ENCODE peak calls at places on chromosome X, in eight cellular contexts. Y, H, S, C, I, N, K and O are unnamed samples. For H3K4me1, the result is how much of the 10 kb centered on the place peaks cover.

GRCh38 chrX:68985135-68985725 is 156.4 kb downstream of the EFNB1 start:
- DNase-seq in Y (no peak), H (no peak), S (no peak), C (no peak), I (no peak), N (no peak), K (no peak), O (no peak)

GRCh38 chrX:138886769-138887168 is 175.3 kb upstream of the FGF13 start:
- DNase-seq in Y (no peak), H (no peak), S (peak), C (no peak), I (no peak), N (no peak), K (no peak), O (no peak)

GRCh38 chrX:33178218-33178617 is 33.1 kb downstream of the DMD start:
- DNase-seq in Y (no peak), H (no peak), S (no peak), C (no peak), I (no peak), N (no peak), K (no peak), O (no peak)

GRCh38 chrX:121853762-121854613 is 806.6 kb downstream of the GLUD2 start:
- DNase-seq in Y (no peak), H (no peak), S (no peak), C (peak), I (no peak), N (no peak), K (peak), O (no peak)

GRCh38 chrX:45505214-45505613 is 304.5 kb upstream of the DIPK2B start:
- DNase-seq in Y (no peak), H (no peak), S (peak), C (no peak), I (peak), N (no peak), K (no peak), O (no peak)

GRCh38 chrX:72306085-72306801 is 529 bp upstream of the CITED1 start:
- DNase-seq in Y (no peak), H (no peak), S (peak), C (no peak), I (no peak), N (peak), K (peak), O (no peak)

GRCh38 chrX:130393451-130394074 is 8.1 kb upstream of the GPR119 start:
- DNase-seq in Y (peak), H (no peak), S (peak), C (no peak), I (peak), N (peak), K (peak), O (no peak)

GRCh38 chrX:148940411-148940996 is 440.1 kb downstream of the AFF2 start:
- DNase-seq in Y (no peak), H (no peak), S (no peak), C (no peak), I (peak), N (no peak), K (no peak), O (no peak)

GRCh38 chrX:47093248-47093647 is 15.0 kb downstream of the RGN start:
- DNase-seq in Y (no peak), H (no peak), S (peak), C (no peak), I (peak), N (no peak), K (no peak), O (no peak)

DNA sequence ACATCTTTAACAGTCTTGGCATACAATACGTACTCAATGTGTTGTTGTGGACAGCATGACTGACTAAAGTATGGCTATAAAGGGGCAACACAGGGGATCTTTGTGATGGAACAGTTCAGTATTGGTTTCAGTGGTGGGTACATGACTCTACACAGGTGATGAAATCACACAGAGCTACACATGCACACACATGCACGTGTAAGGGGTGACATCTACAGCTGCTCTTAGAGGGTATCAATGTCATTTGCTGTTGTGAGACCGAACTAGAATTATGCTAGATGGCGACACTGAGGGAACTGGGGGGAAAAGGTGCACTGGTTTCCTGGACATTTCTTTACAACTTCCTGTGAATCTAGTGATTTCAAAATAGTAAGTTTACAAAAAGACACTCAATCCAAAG is 22.1 kb downstream of the GAB3 start:
- DNase-seq in Y (no peak), H (no peak), S (no peak), C (no peak), I (no peak), N (no peak), K (no peak), O (no peak)
- H3K4me3 ChIP-seq in Y (no peak), H (no peak), S (no peak), C (no peak), I (no peak), N (no peak), K (no peak), O (no peak)

DNA sequence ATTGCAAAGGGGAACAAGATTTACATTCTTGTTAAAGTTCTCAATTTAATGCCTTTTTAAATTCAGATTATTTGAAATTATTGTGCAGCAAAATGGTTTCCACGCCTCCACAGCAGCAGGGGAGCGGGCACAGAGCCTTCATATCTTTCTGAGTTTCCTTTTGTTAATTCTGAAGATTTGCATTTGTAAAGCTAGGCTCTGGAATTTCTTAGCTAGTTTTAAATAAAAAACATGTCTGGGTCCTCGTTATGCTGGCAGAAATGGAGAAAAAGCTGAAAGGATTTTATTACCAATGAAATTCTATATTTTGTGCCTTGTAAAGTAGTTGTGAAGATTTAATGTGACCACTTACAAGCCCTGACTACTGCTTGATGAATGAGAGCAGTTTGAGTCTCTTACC is 40.8 kb upstream of the MAGED1 start:
- DNase-seq in Y (no peak), H (no peak), S (no peak), C (no peak), I (no peak), N (no peak), K (no peak), O (no peak)
- H3K4me1 ChIP-seq in Y (under half), H (under half), S (under half), C (under half), I (under half), N (under half), K (under half), O (under half)

GRCh38 chrX:71148278-71148663 is 3.6 kb downstream of the NLGN3 start:
- DNase-seq in Y (no peak), H (no peak), S (no peak), C (no peak), I (no peak), N (no peak), K (no peak), O (no peak)
- H3K27ac ChIP-seq in Y (no peak), H (no peak), S (no peak), C (no peak), I (no peak), N (no peak), K (no peak), O (no peak)

DNA sequence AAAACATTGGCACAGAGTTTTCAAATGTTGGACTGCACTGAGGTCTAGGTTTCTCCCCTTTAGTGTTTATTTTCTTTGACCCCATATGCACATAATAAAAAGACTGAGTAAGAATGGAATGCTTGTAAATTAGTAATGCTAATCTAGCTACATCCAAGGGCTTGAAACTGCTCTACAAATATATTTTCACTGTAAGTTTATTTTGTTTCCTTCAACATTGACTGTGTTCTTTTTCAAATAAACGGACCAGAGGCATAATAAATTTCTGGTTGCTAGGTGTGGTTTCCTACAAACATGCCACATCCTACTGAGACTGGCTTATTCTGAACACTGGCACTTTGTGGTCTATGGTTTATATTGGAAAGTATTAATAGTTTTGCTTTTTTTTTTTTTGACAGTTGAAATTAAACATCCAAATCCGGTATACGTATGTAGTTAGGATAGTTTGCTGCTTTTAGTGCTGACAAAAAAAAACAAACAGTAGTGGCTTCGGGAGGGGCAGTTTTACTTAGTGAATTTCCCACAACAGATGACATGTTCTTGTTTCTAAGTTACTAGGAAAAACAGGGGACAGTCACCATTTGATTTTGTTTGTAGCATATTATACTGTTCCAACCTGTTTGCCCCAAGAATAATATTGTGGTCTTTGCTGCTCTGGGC is 13.2 kb downstream of the CA5B start:
- DNase-seq in Y (no peak), H (no peak), S (peak), C (no peak), I (no peak), N (no peak), K (no peak), O (no peak)
- H3K4me3 ChIP-seq in Y (no peak), H (no peak), S (peak), C (no peak), I (no peak), N (no peak), K (no peak), O (no peak)

GRCh38 chrX:8755813-8756212 is 23.9 kb upstream of the ANOS1 start:
- DNase-seq in Y (no peak), H (no peak), S (no peak), C (no peak), I (no peak), N (no peak), K (no peak), O (no peak)
- H3K4me1 ChIP-seq in Y (under half), H (under half), S (under half), C (under half), I (under half), N (under half), K (under half), O (under half)

GRCh38 chrX:40298569-40298968 is 200.8 kb upstream of the BCOR start:
- DNase-seq in Y (no peak), H (no peak), S (no peak), C (no peak), I (peak), N (peak), K (no peak), O (no peak)
- H3K27ac ChIP-seq in Y (no peak), H (peak), S (no peak), C (no peak), I (peak), N (no peak), K (no peak), O (no peak)

GRCh38 chrX:12979011-12979629 is 4.2 kb downstream of the TMSB4X start:
- DNase-seq in Y (no peak), H (no peak), S (peak), C (no peak), I (no peak), N (no peak), K (no peak), O (no peak)

GRCh38 chrX:12979630-12980015 is 4.7 kb downstream of the TMSB4X start:
- DNase-seq in Y (no peak), H (no peak), S (peak), C (no peak), I (no peak), N (no peak), K (no peak), O (no peak)

GRCh38 chrX:12978205-12979010 is 3.5 kb downstream of the TMSB4X start:
- DNase-seq in Y (peak), H (peak), S (peak), C (peak), I (peak), N (peak), K (peak), O (peak)

GRCh38 chrX:12975999-12976558 is 1.2 kb downstream of the TMSB4X start:
- DNase-seq in Y (peak), H (peak), S (peak), C (peak), I (peak), N (peak), K (peak), O (peak)

DNA sequence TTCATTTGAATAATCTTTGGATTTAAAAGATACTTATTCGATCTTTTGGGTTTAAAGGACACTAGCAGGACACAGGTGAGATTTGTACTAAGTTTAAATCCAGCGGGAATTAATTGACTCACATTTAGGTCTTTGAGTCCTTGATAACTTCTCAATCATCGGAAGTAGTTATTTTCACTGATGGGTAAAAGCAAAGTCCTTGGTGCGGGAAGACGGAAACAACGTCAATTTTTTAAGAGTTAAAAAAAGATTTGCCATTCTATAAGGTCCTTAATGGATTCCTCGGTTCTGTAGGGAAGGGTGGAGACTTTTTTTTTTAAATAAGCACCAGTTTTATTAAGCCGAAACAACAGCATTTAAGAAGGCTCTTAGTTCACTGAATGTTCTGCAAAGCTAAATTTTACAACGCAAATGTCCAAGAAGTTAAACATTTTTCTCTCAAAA is 2.9 kb downstream of the TMSB4X start:
- DNase-seq in Y (no peak), H (no peak), S (peak), C (no peak), I (no peak), N (no peak), K (no peak), O (no peak)
- H3K4me3 ChIP-seq in Y (peak), H (peak), S (peak), C (no peak), I (no peak), N (peak), K (peak), O (peak)

GRCh38 chrX:41351923-41352322 is 18.0 kb downstream of the DDX3X start:
- DNase-seq in Y (no peak), H (no peak), S (no peak), C (no peak), I (no peak), N (peak), K (no peak), O (no peak)
- H3K4me1 ChIP-seq in Y (under half), H (under half), S (under half), C (under half), I (under half), N (under half), K (under half), O (under half)